ENCODE peak calls at places on chromosomes 13 and 19, in six cellular contexts. H is mammary epithelial cell, A is Peyer's patch, F is A549, U is cardiac muscle cell, C is tibial artery. S is an unnamed sample. For H3K4me1, the result is how much of the 10 kb centered on the place peaks cover.

GRCh38 chr13:25276748-25277147 is 10.5 kb downstream of the MTMR6 start:
- DNase-seq in H (peak), A (no peak), F (no peak), U (no peak), C (no peak), S (no peak)

GRCh38 chr13:50616101-50616500 is 227.4 kb downstream of the DLEU7 start:
- DNase-seq in H (peak), A (no peak), F (no peak), U (peak), C (no peak), S (no peak)

GRCh38 chr19:843180-843835 is 2.5 kb downstream of the PRTN3 start:
- DNase-seq in H (no peak), A (no peak), F (no peak), U (no peak), C (no peak), S (no peak)

GRCh38 chr19:15015946-15016542 is 33.2 kb upstream of the CASP14 start:
- DNase-seq in H (peak), A (no peak), F (no peak), U (peak), C (no peak), S (no peak)

GRCh38 chr13:21033866-21034601 is 27.4 kb downstream of the LATS2 start:
- DNase-seq in H (peak), A (no peak), F (no peak), U (peak), C (peak), S (peak)

GRCh38 chr19:15421726-15422260 is 3.0 kb upstream of the AKAP8L start:
- DNase-seq in H (no peak), A (no peak), F (no peak), U (no peak), C (no peak), S (no peak)

GRCh38 chr13:51995677-51996551 is 15.3 kb downstream of the ATP7B start:
- DNase-seq in H (peak), A (no peak), F (no peak), U (peak), C (no peak), S (no peak)

GRCh38 chr19:3699741-3700241 is 477 bp downstream of the PIP5K1C start:
- DNase-seq in H (no peak), A (no peak), F (no peak), U (no peak), C (no peak), S (no peak)

GRCh38 chr19:18419195-18419698 is at the start of gene SSBP4:
- DNase-seq in H (peak), A (peak), F (no peak), U (peak), C (peak), S (no peak)
- H3K4me1 ChIP-seq in H (under half), A (half or more), F (half or more), U (under half), C (half or more), S (half or more)

DNA sequence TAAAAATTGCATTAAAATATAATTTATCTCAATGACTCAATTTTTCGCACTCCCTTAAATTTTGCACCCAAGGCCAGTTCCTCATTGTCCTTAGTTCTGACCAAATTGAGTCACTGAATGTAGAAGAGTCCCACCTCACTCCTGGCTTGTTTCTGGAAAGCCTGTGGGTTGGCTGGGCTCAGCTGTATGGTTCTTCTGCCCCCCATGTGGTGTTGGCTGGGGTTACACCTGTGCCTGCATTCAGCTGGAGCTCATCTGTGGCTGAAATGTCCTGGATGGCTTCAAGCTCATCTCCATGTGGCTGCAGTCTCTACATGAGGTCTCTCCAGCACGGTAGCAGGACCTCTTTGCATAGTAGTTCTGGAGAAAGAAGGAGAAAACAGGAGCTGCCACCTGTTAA is 7.2 kb upstream of the IRGC start:
- DNase-seq in H (no peak), A (no peak), F (no peak), U (no peak), C (no peak), S (no peak)
- TF ChIP-seq CTCF in H (no peak), A (no peak), F (no peak), U (no peak), C (no peak), S (no peak)

GRCh38 chr19:35987571-35987896 is 7.5 kb upstream of the SDHAF1 start:
- DNase-seq in H (no peak), A (no peak), F (no peak), U (no peak), C (no peak), S (no peak)
- H3K4me3 ChIP-seq in H (no peak), A (peak), F (peak), U (peak), C (no peak), S (peak)

GRCh38 chr19:49362926-49363264 is 679 bp upstream of the TEAD2 start:
- DNase-seq in H (no peak), A (no peak), F (no peak), U (peak), C (peak), S (peak)

GRCh38 chr19:49361438-49362047 is 673 bp downstream of the TEAD2 start:
- DNase-seq in H (peak), A (peak), F (peak), U (peak), C (peak), S (peak)

GRCh38 chr19:49362048-49362925 is at the start of gene TEAD2:
- DNase-seq in H (peak), A (peak), F (peak), U (peak), C (peak), S (peak)

GRCh38 chr19:49357186-49357585 is 5.0 kb downstream of the TEAD2 start:
- DNase-seq in H (no peak), A (peak), F (no peak), U (no peak), C (no peak), S (no peak)

GRCh38 chr19:49359851-49360845 is 2.1 kb downstream of the TEAD2 start:
- DNase-seq in H (no peak), A (no peak), F (no peak), U (peak), C (no peak), S (no peak)
- H3K4me1 ChIP-seq in H (under half), A (under half), F (under half), U (under half), C (under half), S (under half)

GRCh38 chr13:112896736-112897602 is 72.0 kb upstream of the MCF2L start:
- DNase-seq in H (no peak), A (no peak), F (no peak), U (no peak), C (no peak), S (no peak)
- TF ChIP-seq CTCF in H (no peak), A (no peak), F (no peak), U (no peak), C (no peak), S (no peak)

GRCh38 chr19:2424686-2425621 is 2.4 kb downstream of the TIMM13 start:
- DNase-seq in H (no peak), A (no peak), F (no peak), U (peak), C (no peak), S (peak)

GRCh38 chr19:2423913-2424685 is 3.3 kb downstream of the TIMM13 start:
- DNase-seq in H (no peak), A (no peak), F (no peak), U (no peak), C (no peak), S (no peak)

GRCh38 chr19:2427323-2428026 is at the start of gene TIMM13:
- DNase-seq in H (peak), A (peak), F (peak), U (peak), C (peak), S (peak)

GRCh38 chr19:2426661-2427322 is 594 bp downstream of the TIMM13 start:
- DNase-seq in H (peak), A (no peak), F (peak), U (peak), C (no peak), S (peak)

DNA sequence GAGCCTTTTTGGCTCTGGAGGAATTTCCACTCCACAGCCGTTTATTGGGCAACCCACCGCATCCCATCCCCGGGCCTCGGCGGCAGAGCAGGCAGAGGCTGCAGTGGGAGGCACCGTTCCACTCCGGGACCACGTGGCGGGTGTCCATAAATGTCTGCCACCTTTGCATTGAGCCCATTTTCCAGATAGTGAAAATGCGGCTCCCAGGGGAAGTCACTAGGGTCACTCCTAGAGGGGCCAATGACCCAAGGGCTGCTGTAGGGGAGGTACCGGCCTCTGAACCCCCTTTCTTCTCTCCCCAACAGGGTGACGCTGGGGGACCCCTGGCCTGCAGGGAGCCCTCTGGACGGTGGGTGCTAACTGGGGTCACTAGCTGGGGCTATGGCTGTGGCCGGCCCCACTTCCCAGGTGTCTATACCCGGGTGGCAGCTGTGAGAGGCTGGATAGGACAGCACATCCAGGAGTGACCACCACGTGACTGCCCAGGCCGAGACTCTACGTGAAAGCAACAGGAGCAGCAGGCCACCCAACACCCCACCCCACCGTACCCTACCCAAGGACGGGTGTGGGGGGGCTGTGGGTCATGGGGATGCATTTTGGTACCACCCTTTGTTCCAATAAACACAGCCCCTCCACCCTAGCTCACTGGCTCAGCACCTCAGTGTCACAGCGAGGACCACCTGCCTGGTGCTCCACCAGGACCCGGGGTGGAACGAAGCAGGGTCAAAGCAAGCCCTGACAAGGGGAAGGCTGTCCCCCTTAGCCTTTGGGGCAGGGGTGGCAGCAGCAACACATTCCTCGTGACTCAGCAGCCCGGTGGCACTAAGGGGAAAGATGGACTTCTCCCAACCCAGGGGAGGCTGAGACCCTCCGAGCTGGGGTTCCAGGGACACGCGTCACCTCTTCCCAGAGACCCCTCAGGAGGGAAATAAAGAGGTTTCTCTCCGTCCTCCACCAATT is 1.5 kb downstream of the TIMM13 start:
- DNase-seq in H (no peak), A (no peak), F (no peak), U (no peak), C (no peak), S (no peak)
- H3K4me3 ChIP-seq in H (peak), A (peak), F (peak), U (peak), C (peak), S (peak)

GRCh38 chr13:29422015-29422414 is 173.5 kb downstream of the SLC7A1 start:
- DNase-seq in H (no peak), A (no peak), F (no peak), U (no peak), C (no peak), S (no peak)

GRCh38 chr13:29428310-29428991 is 167.0 kb downstream of the SLC7A1 start:
- DNase-seq in H (peak), A (no peak), F (no peak), U (peak), C (no peak), S (no peak)

GRCh38 chr13:29427937-29428309 is 167.6 kb downstream of the SLC7A1 start:
- DNase-seq in H (no peak), A (no peak), F (no peak), U (no peak), C (no peak), S (no peak)

GRCh38 chr13:29418026-29418425 is 177.5 kb downstream of the SLC7A1 start:
- DNase-seq in H (no peak), A (no peak), F (no peak), U (no peak), C (no peak), S (no peak)

DNA sequence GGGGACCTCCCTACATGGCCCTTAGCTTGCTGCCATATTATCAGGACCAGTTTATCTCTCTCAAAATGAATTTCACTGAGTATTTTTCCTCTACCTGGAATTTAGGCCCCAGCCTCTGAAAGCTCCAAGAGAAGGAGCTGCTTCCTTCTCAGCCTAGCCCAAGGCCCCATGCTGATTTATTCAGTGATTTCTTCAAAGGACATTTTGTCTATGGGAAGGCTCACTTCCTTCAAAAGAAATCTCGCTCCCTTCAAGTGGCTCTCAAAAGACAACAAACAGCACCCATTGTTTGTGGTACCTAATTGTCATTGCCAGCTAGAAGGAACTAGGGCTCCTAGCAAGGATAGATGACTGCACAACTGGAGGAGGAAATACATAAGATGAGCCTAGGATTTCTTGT is 172.4 kb downstream of the SLC7A1 start:
- DNase-seq in H (no peak), A (no peak), F (no peak), U (no peak), C (no peak), S (no peak)
- H3K4me1 ChIP-seq in H (under half), A (under half), F (under half), U (under half), C (under half), S (under half)

GRCh38 chr19:30361721-30362120 is 10.5 kb upstream of the ZNF536 start:
- DNase-seq in H (no peak), A (no peak), F (no peak), U (no peak), C (no peak), S (no peak)

GRCh38 chr19:30358821-30359580 is 13.2 kb upstream of the ZNF536 start:
- DNase-seq in H (no peak), A (no peak), F (no peak), U (no peak), C (peak), S (no peak)

GRCh38 chr19:30359936-30360335 is 12.2 kb upstream of the ZNF536 start:
- DNase-seq in H (no peak), A (no peak), F (no peak), U (no peak), C (no peak), S (no peak)

GRCh38 chr19:30361107-30361447 is 11.1 kb upstream of the ZNF536 start:
- DNase-seq in H (no peak), A (no peak), F (no peak), U (no peak), C (no peak), S (no peak)

DNA sequence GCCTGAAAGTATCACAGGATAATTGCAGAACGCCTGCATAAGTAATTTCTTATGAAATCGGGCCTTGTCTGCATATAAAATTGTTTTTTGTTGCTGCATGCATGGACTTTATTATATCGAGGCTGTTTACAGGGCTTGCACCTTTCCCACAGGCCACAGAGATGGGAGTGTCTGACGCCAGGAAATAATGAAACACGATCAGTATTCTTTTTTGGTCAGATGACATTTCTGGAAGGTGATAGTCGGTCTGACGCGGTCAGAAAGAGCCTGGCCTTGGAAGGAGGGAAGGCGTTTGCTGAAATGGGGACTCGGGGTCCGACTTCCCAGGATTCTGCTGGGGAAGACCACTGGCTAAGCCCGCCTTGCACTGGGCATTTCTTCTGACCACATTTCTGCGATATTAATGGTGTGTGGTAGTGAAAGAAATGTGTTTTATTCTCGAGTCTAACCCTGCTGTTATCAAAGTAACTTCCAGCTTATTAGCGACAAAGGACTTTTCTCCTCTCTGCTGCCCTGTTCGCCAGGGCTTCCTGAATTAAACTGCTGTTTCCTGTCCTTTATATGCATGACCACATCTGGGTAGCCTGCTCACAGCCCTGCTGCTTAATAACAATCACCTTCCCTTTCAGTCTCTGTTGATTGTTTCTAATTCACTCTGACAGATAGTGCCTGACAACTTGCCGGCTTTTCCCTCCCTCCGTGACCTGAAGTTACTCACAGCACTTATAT is 11.6 kb upstream of the ZNF536 start:
- DNase-seq in H (no peak), A (no peak), F (no peak), U (no peak), C (no peak), S (peak)
- TF ChIP-seq CTCF in H (no peak), A (no peak), F (no peak), U (no peak), C (no peak), S (no peak)

GRCh38 chr19:18559685-18560084 is 2.0 kb downstream of the KXD1 start:
- DNase-seq in H (no peak), A (no peak), F (no peak), U (no peak), C (no peak), S (no peak)

GRCh38 chr19:18558595-18558994 is 925 bp downstream of the KXD1 start:
- DNase-seq in H (no peak), A (no peak), F (no peak), U (no peak), C (no peak), S (no peak)

GRCh38 chr19:18562086-18562485 is 4.4 kb downstream of the KXD1 start:
- DNase-seq in H (no peak), A (no peak), F (no peak), U (peak), C (peak), S (no peak)

GRCh38 chr19:18557474-18558201 is at the start of gene KXD1:
- DNase-seq in H (peak), A (peak), F (peak), U (peak), C (peak), S (peak)

GRCh38 chr19:18558202-18558555 is 509 bp downstream of the KXD1 start:
- DNase-seq in H (no peak), A (no peak), F (no peak), U (no peak), C (no peak), S (no peak)
- H3K4me3 ChIP-seq in H (peak), A (peak), F (peak), U (peak), C (peak), S (peak)

S was measured in gastrocnemius medialis.